ENCODE peak calls at places on chromosomes 16 and 17, in four cellular contexts. O is choroid plexus epithelial cell, H is endothelial cell of umbilical vein, G is GM06990. N is an unnamed sample.

GRCh38 chr17:45867702-45868101 is 23.0 kb downstream of the SPPL2C start:
- DNase-seq in H (no peak), G (no peak), O (peak; percentile 3), N (no peak)

GRCh38 chr17:4043862-4044261 is 79.6 kb upstream of the ATP2A3 start:
- DNase-seq in H (no peak), O (no peak), G (no peak), N (no peak)

GRCh38 chr17:40915721-40916256 is 21.7 kb downstream of the KRT23 start:
- DNase-seq in O (peak; percentile 69), H (no peak), G (peak; percentile 48), N (peak; percentile 58)

GRCh38 chr16:77807-78443 is at the start of gene MPG:
- DNase-seq in O (peak; percentile 84), G (peak; percentile 87), H (peak; percentile 69), N (peak; percentile 100)

GRCh38 chr17:8122391-8122922 is 1.4 kb downstream of the HES7 start:
- DNase-seq in G (no peak), H (peak; percentile 30), O (peak; percentile 31), N (no peak)

GRCh38 chr17:57874434-57875108 is 24.7 kb upstream of the MRPS23 start:
- DNase-seq in O (peak; percentile 94), G (no peak), H (peak; percentile 94), N (no peak)

GRCh38 chr17:77690271-77691161 is 268.0 kb upstream of the TNRC6C start:
- DNase-seq in H (no peak), O (no peak), G (no peak), N (peak; percentile 28)

GRCh38 chr16:16763449-16763848 is 384.5 kb downstream of the NPIPA7 start:
- DNase-seq in H (no peak), G (no peak), O (no peak), N (no peak)

GRCh38 chr16:76280421-76280820 is 3.2 kb downstream of the CNTNAP4 start:
- DNase-seq in O (no peak), H (no peak), G (no peak), N (no peak)

GRCh38 chr16:76278086-76278485 is 885 bp downstream of the CNTNAP4 start:
- DNase-seq in G (no peak), H (no peak), O (no peak), N (no peak)

GRCh38 chr16:76277099-76278030 is at the start of gene CNTNAP4:
- DNase-seq in G (no peak), H (no peak), O (no peak), N (no peak)

GRCh38 chr16:76278976-76279375 is 1.8 kb downstream of the CNTNAP4 start:
- DNase-seq in O (peak; percentile 3), G (no peak), H (no peak), N (peak; percentile 18)
- TF ChIP-seq CTCF in O (no peak), G (peak; percentile 37), H (no peak), N (no peak)

DNA sequence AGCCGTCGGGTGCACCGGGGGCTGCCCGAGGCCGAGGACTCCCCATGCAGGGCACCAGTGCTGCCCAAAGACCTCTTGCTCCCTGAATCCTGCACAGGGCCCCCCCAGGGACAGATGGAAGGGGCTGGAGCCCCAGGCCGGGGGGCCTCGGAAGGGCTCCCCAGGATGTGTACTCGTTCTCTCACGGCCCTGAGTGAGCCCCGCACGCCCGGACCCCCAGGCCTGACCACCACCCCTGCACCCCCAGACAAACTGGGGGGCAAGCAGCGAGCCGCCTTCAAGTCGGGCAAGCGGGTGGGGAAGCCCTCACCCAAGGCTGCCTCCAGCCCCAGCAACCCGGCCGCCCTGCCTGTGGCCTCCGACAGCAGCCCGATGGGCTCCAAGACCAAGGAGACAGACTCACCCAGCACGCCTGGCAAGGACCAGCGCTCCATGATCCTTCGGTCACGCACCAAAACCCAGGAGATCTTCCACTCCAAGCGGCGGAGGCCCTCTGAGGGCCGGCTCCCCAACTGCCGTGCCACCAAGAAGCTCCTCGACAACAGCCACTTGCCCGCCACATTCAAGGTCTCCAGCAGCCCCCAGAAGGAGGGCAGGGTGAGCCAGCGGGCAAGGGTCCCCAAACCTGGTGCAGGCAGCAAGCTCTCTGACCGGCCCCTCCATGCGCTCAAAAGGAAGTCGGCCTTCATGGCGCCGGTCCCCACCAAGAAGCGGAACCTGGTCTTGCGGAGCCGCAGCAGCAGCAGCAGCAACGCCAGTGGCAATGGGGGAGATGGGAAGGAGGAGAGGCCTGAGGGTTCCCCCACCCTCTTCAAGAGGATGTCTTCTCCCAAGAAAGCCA is 40.6 kb downstream of the SREBF1 start:
- DNase-seq in O (no peak), G (no peak), H (no peak), N (no peak)
- TF ChIP-seq CTCF in O (no peak), G (no peak), H (no peak), N (no peak)

DNA sequence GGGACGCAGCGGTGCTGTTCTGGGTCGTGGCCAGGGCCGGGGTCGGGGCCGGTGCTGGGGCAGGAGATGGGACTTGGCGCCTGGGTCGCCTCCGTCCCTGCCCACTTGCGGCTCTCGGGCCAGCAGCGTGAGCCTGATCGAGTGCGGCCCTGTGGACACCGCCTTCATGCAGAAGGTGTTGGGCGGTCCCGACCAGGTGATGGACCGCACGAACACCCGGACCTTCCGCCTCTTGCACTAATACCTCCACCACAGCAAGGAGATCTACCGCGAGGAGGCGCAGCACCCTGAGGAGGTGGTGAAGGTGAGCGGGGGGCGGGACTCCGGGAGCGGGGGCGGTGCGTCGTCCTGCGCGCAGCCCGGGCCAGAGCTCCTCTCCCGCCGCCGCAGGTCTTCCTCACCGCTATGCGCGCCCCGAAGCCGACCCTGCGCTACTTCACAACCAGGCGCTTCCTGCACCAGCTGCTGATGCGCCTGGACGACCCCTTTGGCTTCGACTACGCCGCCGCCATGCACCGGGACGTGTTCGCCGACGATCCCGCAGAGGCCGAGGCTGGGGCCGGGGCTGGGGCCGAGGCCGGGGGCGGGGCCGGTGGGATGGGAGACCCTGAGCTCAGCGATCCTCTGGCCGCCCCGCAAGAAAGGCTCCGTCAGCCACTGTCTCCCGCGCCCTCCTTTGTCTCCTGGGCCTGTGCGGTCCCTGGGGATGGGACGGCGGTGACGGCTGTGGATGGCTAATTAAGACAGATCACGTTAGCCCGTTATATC is 4.5 kb upstream of the HSD17B1 start:
- DNase-seq in O (peak; percentile 68), G (peak; percentile 88), H (peak; percentile 52), N (peak; percentile 94)
- TF ChIP-seq CTCF in O (peak; percentile 59), G (peak; percentile 81), H (peak; percentile 58), N (peak; percentile 67)

DNA sequence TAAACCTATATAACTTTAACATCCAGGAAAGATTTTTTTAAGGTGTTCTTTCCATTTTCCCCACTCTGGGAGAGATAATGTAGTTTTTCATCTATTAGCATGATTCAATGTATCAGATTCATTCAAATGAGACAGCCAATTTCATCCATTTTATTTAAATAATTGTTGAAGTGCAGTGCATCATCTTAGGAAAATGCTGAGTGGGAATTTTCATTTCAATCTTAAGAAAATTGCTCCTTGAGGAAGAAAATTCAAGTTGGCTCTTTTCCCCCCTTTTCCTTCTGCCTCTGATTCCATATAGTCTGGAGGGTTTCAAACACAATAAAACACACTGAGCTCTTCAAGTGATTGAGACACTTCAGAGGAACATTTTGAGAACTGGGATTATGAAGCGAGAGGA is 3.4 kb upstream of the KCNJ16 start:
- DNase-seq in H (no peak), G (no peak), O (no peak), N (no peak)
- TF ChIP-seq CTCF in H (no peak), G (no peak), O (no peak), N (no peak)

GRCh38 chr16:87701066-87701425 is 64.7 kb downstream of the KLHDC4 start:
- DNase-seq in G (no peak), O (no peak), H (no peak), N (no peak)

GRCh38 chr16:87703071-87703470 is 62.7 kb downstream of the KLHDC4 start:
- DNase-seq in H (no peak), G (no peak), O (no peak), N (no peak)

GRCh38 chr16:87701505-87701921 is 64.3 kb downstream of the KLHDC4 start:
- DNase-seq in G (peak; percentile 58), O (no peak), H (no peak), N (no peak)

GRCh38 chr16:87703835-87704375 is 61.9 kb downstream of the KLHDC4 start:
- DNase-seq in O (no peak), G (no peak), H (peak; percentile 32), N (no peak)

DNA sequence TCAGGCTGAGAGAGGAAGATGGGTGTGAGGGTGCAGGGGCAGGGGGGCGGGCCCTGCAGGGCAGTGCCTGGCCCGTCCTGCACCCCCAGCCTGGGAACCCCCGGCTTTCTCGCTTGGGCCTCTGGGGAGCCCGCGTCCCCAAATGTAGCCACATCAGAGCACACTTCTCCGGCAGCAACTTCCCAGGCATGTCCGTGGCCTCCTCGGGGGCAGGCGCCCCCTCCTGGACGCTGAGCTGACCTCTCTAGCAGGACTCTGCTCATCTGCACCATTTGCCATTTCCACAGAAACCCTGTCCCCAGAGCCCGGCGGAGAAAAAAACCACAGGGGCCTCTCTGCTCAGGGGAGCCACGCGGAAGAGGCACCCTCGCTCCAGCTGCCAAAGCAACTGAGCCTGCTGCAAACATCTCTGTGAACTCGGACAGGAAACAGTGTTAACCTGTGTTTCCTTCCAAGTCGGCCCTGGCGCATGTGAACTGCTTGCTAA is 63.4 kb downstream of the KLHDC4 start:
- DNase-seq in G (peak; percentile 87), H (peak; percentile 84), O (peak; percentile 63), N (peak; percentile 93)
- TF ChIP-seq CTCF in G (peak; percentile 86), H (peak; percentile 84), O (peak; percentile 80), N (peak; percentile 70)

GRCh38 chr17:47267354-47267828 is 13.8 kb downstream of the ITGB3 start:
- DNase-seq in H (no peak), O (peak; percentile 91), G (no peak), N (no peak)
- TF ChIP-seq CTCF in H (no peak), O (no peak), G (no peak), N (no peak)

DNA sequence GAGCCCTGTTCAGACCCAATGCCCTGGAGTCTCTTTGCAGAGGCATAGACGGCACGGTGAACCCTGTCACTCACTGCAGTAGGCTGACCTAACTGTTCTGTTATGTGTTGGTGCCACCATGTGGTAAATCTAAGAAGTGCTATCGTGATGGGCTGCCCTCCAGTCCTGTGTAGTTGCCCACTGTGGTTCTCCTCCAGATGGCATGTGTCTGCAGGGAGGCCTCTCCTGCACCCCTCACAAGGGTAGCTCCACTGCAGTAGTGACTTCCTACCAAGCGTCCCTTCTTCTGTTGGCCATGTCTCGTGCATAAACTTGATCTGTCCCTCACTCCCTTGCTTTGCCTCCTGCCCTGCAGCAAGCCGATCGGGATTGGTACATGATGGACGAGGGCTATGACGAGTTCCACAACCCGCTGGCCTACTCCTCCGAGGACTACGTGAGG is 5.8 kb downstream of the DHX38 start:
- DNase-seq in G (no peak), H (peak; percentile 63), O (peak; percentile 77), N (peak; percentile 67)
- TF ChIP-seq CTCF in G (peak; percentile 54), H (peak; percentile 65), O (peak; percentile 66), N (peak; percentile 58)

DNA sequence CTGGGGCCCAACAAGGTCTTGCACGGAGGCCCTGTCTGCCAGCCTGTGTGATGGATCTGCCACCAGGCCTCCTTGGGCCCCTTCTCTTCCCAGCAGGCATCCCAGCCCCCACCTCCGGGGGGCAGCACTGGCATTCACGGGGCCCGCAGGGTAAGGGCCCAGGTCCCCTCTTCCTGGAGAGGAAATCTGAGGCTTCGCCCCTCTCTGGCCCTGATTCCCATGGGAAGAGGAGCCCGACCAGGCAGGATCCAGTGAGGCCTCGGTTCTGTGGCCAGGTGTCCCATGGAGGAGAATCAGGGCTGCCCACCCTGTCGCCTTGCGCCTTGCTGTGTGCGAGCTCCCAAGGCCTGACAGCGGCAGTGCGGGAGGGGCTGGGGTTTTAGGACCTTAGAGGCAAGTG is 48.4 kb downstream of the PDPK1 start:
- DNase-seq in G (no peak), O (no peak), H (no peak), N (no peak)
- TF ChIP-seq CTCF in G (peak; percentile 19), O (peak; percentile 37), H (peak; percentile 31), N (peak; percentile 27)

DNA sequence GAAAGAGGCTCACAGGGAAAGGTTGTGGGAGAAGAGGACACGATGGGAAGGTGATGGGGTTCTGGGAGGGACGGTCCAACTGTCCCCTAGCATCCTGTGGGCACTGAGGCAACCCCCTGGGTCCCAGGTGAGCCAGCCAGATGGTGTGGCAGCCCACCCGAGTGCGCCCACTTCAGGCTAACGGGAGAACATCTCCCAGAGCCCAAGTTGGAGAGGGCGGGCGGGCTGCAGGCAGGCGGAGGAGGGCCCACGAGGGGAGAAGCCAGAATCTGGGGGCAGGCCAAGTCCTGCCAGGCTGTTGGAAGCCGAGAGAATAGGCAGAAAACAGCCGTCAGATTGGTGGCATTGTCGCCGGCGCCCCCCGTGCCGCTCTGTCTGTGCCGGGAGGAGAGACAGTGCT is 13.8 kb upstream of the ABCC3 start:
- DNase-seq in H (no peak), O (no peak), G (no peak), N (no peak)
- TF ChIP-seq CTCF in H (peak; percentile 13), O (peak; percentile 26), G (peak; percentile 5), N (no peak)